ENCODE peak calls at places on chromosomes 3 and 15, in nine cellular contexts. T, A, D, B, O, P, K, X and Q are unnamed samples. For H3K36me3 and H3K4me1, the result is how much of the 10 kb centered on the place peaks cover.

GRCh38 chr15:101539492-101539891 is 50.0 kb upstream of the PCSK6 start:
- DNase-seq in T (no peak), A (no peak), D (no peak), B (no peak), O (no peak), P (no peak), K (no peak), X (no peak), Q (no peak)

GRCh38 chr3:188759516-188760005 is 412.2 kb upstream of the TPRG1 start:
- DNase-seq in T (no peak), A (no peak), D (no peak), B (no peak), O (no peak), P (no peak), K (no peak), X (no peak), Q (no peak)

GRCh38 chr3:52121459-52121795 is 32.8 kb downstream of the POC1A start:
- DNase-seq in T (no peak), A (no peak), D (no peak), B (no peak), O (no peak), P (peak), K (peak), X (no peak), Q (no peak)

GRCh38 chr3:139561959-139562676 is 22.6 kb upstream of the RBP1 start:
- DNase-seq in T (peak), A (peak), D (peak), B (peak), O (peak), P (peak), K (no peak), X (no peak), Q (no peak)

GRCh38 chr3:188315563-188315962 is 161.6 kb downstream of the LPP start:
- DNase-seq in T (no peak), A (no peak), D (no peak), B (no peak), O (no peak), P (no peak), K (no peak), X (no peak), Q (no peak)

GRCh38 chr3:36743821-36744220 is 20.5 kb downstream of the DCLK3 start:
- DNase-seq in T (no peak), A (no peak), D (no peak), B (no peak), O (no peak), P (no peak), K (no peak), X (no peak), Q (no peak)

GRCh38 chr3:12275974-12276373 is 12.9 kb upstream of the PPARG start:
- DNase-seq in T (no peak), A (no peak), D (no peak), B (no peak), O (no peak), P (no peak), K (no peak), X (no peak), Q (no peak)

GRCh38 chr3:31043184-31043819 is 148.8 kb upstream of the GADL1 start:
- DNase-seq in T (peak), A (no peak), D (no peak), B (no peak), O (no peak), P (no peak), K (peak), X (no peak), Q (no peak)

GRCh38 chr3:161096771-161097367 is 8.3 kb downstream of the B3GALNT1 start:
- DNase-seq in T (no peak), A (peak), D (peak), B (no peak), O (peak), P (no peak), K (no peak), X (peak), Q (no peak)

GRCh38 chr3:101228441-101228840 is 91.9 kb downstream of the IMPG2 start:
- DNase-seq in T (no peak), A (no peak), D (peak), B (no peak), O (no peak), P (no peak), K (no peak), X (no peak), Q (no peak)

GRCh38 chr3:150055332-150055731 is 84.6 kb upstream of the PFN2 start:
- DNase-seq in T (no peak), A (no peak), D (no peak), B (no peak), O (no peak), P (no peak), K (no peak), X (no peak), Q (no peak)

GRCh38 chr3:21955406-21955805 is 204.4 kb upstream of the ZNF385D start:
- DNase-seq in T (no peak), A (no peak), D (no peak), B (no peak), O (no peak), P (no peak), K (no peak), X (no peak), Q (no peak)

GRCh38 chr15:70262591-70263274 is 165.0 kb upstream of the TLE3 start:
- DNase-seq in T (no peak), A (no peak), D (peak), B (no peak), O (no peak), P (no peak), K (peak), X (no peak), Q (no peak)

GRCh38 chr3:142724682-142725351 is 983 bp downstream of the TRPC1 start:
- DNase-seq in T (peak), A (peak), D (peak), B (peak), O (peak), P (peak), K (peak), X (peak), Q (no peak)

GRCh38 chr3:175163686-175164085 is 304.6 kb downstream of the NAALADL2 start:
- DNase-seq in T (no peak), A (no peak), D (no peak), B (no peak), O (no peak), P (no peak), K (no peak), X (no peak), Q (no peak)

GRCh38 chr15:78808550-78808949 is 2.7 kb downstream of the ADAMTS7 start:
- DNase-seq in T (no peak), A (peak), D (peak), B (no peak), O (peak), P (peak), K (no peak), X (no peak), Q (peak)

GRCh38 chr3:7682822-7683229 is 818.8 kb upstream of the LMCD1 start:
- DNase-seq in T (no peak), A (no peak), D (peak), B (no peak), O (no peak), P (peak), K (peak), X (no peak), Q (no peak)

GRCh38 chr15:66145242-66146182 is 108.0 kb downstream of the MEGF11 start:
- DNase-seq in T (no peak), A (no peak), D (no peak), B (no peak), O (no peak), P (no peak), K (no peak), X (no peak), Q (no peak)

GRCh38 chr3:196932600-196932999 is 9.7 kb downstream of the NCBP2 start:
- DNase-seq in T (no peak), A (no peak), D (no peak), B (no peak), O (no peak), P (no peak), K (no peak), X (no peak), Q (no peak)

GRCh38 chr15:44101944-44102343 is 93.1 kb downstream of the FRMD5 start:
- DNase-seq in T (no peak), A (peak), D (peak), B (no peak), O (no peak), P (no peak), K (no peak), X (no peak), Q (no peak)

GRCh38 chr15:71562251-71562650 is 248.1 kb upstream of the NR2E3 start:
- DNase-seq in T (no peak), A (no peak), D (no peak), B (no peak), O (no peak), P (no peak), K (no peak), X (no peak), Q (no peak)

GRCh38 chr3:171704002-171704401 is 106.3 kb downstream of the PLD1 start:
- DNase-seq in T (peak), A (peak), D (peak), B (no peak), O (peak), P (no peak), K (no peak), X (peak), Q (no peak)

DNA sequence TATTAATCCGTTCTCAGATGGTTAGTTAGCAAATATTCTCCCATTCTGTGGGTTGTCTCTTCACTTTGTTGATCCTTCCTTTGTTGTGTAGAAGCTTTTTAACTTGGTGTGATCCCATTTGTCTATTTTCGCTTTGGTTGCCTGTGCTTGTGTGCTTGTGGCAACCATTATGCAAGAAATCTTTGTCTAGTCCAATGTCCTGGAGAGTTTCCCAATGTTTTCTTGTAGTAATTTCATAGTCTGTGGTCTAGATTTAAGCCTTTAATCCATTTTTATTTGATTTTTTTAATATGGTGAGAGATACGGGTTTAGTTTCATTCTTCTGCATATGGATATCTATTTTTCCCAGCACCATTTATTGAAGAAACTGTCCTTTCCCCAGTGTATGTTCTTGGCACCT is 59.8 kb downstream of the RASA2 start:
- DNase-seq in T (no peak), A (no peak), D (no peak), B (no peak), O (no peak), P (no peak), K (no peak), X (no peak), Q (no peak)
- H3K36me3 ChIP-seq in T (under half), A (under half), D (under half), B (under half), O (under half), P (under half), K (under half), X (under half), Q (under half)

GRCh38 chr15:67799801-67800205 is 25.5 kb upstream of the SKOR1 start:
- DNase-seq in T (no peak), A (no peak), D (no peak), B (no peak), O (no peak), P (no peak), K (no peak), X (no peak), Q (no peak)
- H3K4me1 ChIP-seq in T (under half), A (under half), D (under half), B (under half), O (under half), P (under half), K (under half), X (under half), Q (under half)

GRCh38 chr3:121531269-121531668 is 14.5 kb downstream of the POLQ start:
- DNase-seq in T (no peak), A (no peak), D (no peak), B (no peak), O (no peak), P (no peak), K (no peak), X (no peak), Q (no peak)

DNA sequence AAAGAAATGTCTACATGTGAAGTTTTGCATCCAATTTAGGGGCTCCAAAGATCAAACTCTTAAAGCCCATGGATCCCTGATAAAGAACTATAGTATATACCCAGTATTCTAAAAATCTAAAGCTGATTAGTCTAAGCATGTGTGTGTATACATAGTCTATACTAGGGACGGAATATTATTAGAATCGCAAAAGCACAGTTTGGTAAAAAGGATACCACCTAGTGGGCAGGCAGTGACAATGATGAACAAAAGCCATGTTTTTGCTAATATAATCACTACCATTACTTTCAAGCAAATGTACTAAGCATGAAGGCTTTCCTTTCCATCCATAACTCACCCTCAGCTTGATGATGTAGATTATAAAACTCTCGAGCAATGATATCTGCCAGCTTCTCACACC is 16.5 kb downstream of the POLQ start:
- DNase-seq in T (no peak), A (peak), D (no peak), B (no peak), O (no peak), P (no peak), K (no peak), X (no peak), Q (no peak)
- H3K36me3 ChIP-seq in T (under half), A (under half), D (under half), B (under half), O (under half), P (under half), K (under half), X (under half), Q (under half)

DNA sequence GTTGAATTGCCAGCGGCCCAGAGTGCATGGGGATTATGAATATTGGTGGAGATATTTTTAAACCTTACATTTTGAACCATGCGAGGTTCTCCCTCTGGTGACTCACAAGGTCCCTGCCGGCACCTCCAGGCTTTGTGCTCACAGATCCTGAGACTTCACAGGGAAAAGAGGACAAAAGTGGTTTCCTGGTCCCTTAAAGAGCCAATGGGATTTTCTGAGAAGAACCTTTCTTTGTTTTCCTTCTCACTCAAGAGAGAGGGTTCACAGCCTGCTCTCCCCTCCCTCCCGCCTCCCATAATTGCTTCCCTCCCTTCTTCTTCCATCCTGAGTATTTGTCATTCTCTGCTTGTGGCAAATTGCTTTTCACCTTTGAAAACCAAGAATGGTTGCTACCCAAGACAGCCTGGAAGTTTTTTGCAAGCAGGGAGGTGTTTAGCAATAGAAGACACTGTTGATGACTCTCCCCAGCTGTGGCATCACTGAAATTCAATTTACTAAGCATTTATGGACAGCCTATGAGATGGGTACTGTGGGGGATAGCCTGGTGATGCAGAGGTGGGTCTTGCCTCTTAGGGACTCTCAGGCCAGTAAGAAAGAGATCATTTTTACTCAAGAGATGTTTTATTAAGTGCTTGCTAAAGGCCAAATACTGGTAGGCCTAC is 76.6 kb downstream of the CPN2 start:
- DNase-seq in T (no peak), A (no peak), D (no peak), B (peak), O (peak), P (peak), K (no peak), X (no peak), Q (no peak)
- H3K4me1 ChIP-seq in T (under half), A (under half), D (under half), B (under half), O (half or more), P (half or more), K (under half), X (under half), Q (under half)

DNA sequence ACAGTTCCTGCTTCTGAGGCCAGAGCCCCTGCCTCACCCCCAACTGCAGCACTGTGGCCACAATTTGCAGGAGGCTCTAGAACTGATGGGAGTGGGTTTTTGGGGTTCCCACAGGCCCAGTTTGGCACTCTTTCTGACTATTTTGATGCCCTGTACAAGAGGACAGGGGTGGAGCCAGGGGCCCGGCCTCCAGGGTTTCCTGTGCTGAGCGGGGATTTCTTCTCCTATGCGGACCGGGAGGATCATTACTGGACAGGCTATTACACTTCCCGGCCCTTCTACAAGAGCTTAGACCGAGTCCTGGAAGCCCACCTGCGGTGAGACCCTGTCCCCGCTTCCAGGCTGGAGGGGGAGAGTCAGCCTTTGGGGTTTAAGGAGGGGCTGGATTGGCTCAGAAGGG is 6.9 kb downstream of the MAN2A2 start:
- DNase-seq in T (no peak), A (no peak), D (no peak), B (no peak), O (no peak), P (no peak), K (peak), X (no peak), Q (no peak)
- H3K36me3 ChIP-seq in T (half or more), A (under half), D (under half), B (under half), O (under half), P (under half), K (under half), X (half or more), Q (half or more)

GRCh38 chr15:89670985-89671560 is 8.1 kb downstream of the PLIN1 start:
- DNase-seq in T (no peak), A (no peak), D (no peak), B (no peak), O (no peak), P (no peak), K (no peak), X (no peak), Q (no peak)
- H3K4me1 ChIP-seq in T (under half), A (under half), D (under half), B (under half), O (under half), P (under half), K (under half), X (under half), Q (under half)